ENCODE peak calls at places on chromosome 2, in four cellular contexts. L is colonic mucosa; M is fibroblast of lung; B is CD8-positive, alpha-beta T cell. S is an unnamed sample. For H3K27me3, the result is how much of the 10 kb centered on the place peaks cover.

GRCh38 chr2:5984946-5985345 is 292.8 kb downstream of the SOX11 start:
- DNase-seq in L (no peak), M (no peak), B (no peak), S (no peak)

GRCh38 chr2:70443078-70443465 is 110.6 kb downstream of the TGFA start:
- DNase-seq in L (no peak), M (no peak), B (no peak), S (no peak)

GRCh38 chr2:15791294-15791693 is 149.1 kb upstream of the MYCN start:
- DNase-seq in L (no peak), M (no peak), B (no peak), S (no peak)

GRCh38 chr2:225091336-225091735 is 49.1 kb upstream of the DOCK10 start:
- DNase-seq in L (no peak), M (peak), B (no peak), S (no peak)

GRCh38 chr2:172438741-172439508 is 11.5 kb downstream of the ITGA6 start:
- DNase-seq in L (peak), M (peak), B (no peak), S (no peak)

GRCh38 chr2:119463136-119463535 is 31.5 kb downstream of the TMEM37 start:
- DNase-seq in L (no peak), M (no peak), B (no peak), S (no peak)

GRCh38 chr2:158300394-158300793 is 156.2 kb downstream of the CCDC148 start:
- DNase-seq in L (no peak), M (no peak), B (no peak), S (no peak)

GRCh38 chr2:232937278-232937906 is 67.3 kb downstream of the SNORC start:
- DNase-seq in L (no peak), M (peak), B (no peak), S (no peak)

GRCh38 chr2:84077504-84077903 is 381.6 kb downstream of the SUCLG1 start:
- DNase-seq in L (peak), M (peak), B (no peak), S (no peak)

GRCh38 chr2:143581134-143581533 is 451.9 kb downstream of the ARHGAP15 start:
- DNase-seq in L (no peak), M (no peak), B (no peak), S (no peak)

GRCh38 chr2:239208470-239209180 is 192.2 kb downstream of the HDAC4 start:
- DNase-seq in L (no peak), M (no peak), B (no peak), S (no peak)

GRCh38 chr2:174535757-174536703 is 49.2 kb upstream of the GPR155 start:
- DNase-seq in L (no peak), M (no peak), B (no peak), S (peak)

GRCh38 chr2:101340141-101340541 is 31.6 kb upstream of the RNF149 start:
- DNase-seq in L (no peak), M (peak), B (no peak), S (peak)

GRCh38 chr2:205769879-205770278 is 87.6 kb downstream of the NRP2 start:
- DNase-seq in L (no peak), M (no peak), B (no peak), S (no peak)

GRCh38 chr2:233824373-233824772 is 30.0 kb downstream of the HJURP start:
- DNase-seq in L (no peak), M (no peak), B (no peak), S (no peak)

GRCh38 chr2:129813404-129813803 is 166.1 kb upstream of the RAB6C start:
- DNase-seq in L (no peak), M (no peak), B (no peak), S (no peak)

GRCh38 chr2:202976809-202977208 is 37.9 kb upstream of the NBEAL1 start:
- DNase-seq in L (no peak), M (no peak), B (no peak), S (no peak)

GRCh38 chr2:120893874-120894584 is 158.4 kb downstream of the GLI2 start:
- DNase-seq in L (no peak), M (no peak), B (no peak), S (no peak)

GRCh38 chr2:15222856-15223255 is 338.3 kb downstream of the NBAS start:
- DNase-seq in L (no peak), M (no peak), B (no peak), S (no peak)

GRCh38 chr2:147937744-147938349 is 82.7 kb downstream of the ORC4 start:
- DNase-seq in L (no peak), M (peak), B (no peak), S (peak)

GRCh38 chr2:19358242-19359020 is at the start of gene OSR1:
- DNase-seq in L (peak), M (peak), B (no peak), S (peak)

GRCh38 chr2:17804358-17804757 is 11.9 kb upstream of the MSGN1 start:
- DNase-seq in L (no peak), M (no peak), B (no peak), S (no peak)

GRCh38 chr2:217372794-217373193 is 512.9 kb upstream of the TNP1 start:
- DNase-seq in L (no peak), M (no peak), B (no peak), S (no peak)

GRCh38 chr2:68489282-68489681 is 21.9 kb downstream of the APLF start:
- DNase-seq in L (no peak), M (no peak), B (no peak), S (no peak)

GRCh38 chr2:212264227-212264626 is 274.4 kb downstream of the ERBB4 start:
- DNase-seq in L (no peak), M (no peak), B (no peak), S (no peak)

GRCh38 chr2:85790499-85790898 is 36.7 kb downstream of the ATOH8 start:
- DNase-seq in L (no peak), M (no peak), B (no peak), S (no peak)

GRCh38 chr2:146214394-146214929 is 1630.4 kb upstream of the ACVR2A start:
- DNase-seq in L (peak), M (peak), B (no peak), S (no peak)

GRCh38 chr2:10532631-10533101 is 84.5 kb upstream of the ODC1 start:
- DNase-seq in L (no peak), M (no peak), B (no peak), S (no peak)

GRCh38 chr2:1606421-1607235 is 137.7 kb downstream of the PXDN start:
- DNase-seq in L (no peak), M (peak), B (no peak), S (no peak)

GRCh38 chr2:1607971-1608688 is 136.2 kb downstream of the PXDN start:
- DNase-seq in L (no peak), M (no peak), B (no peak), S (no peak)

GRCh38 chr2:1605659-1606400 is 138.5 kb downstream of the PXDN start:
- DNase-seq in L (no peak), M (no peak), B (no peak), S (no peak)

GRCh38 chr2:1609040-1609439 is 135.3 kb downstream of the PXDN start:
- DNase-seq in L (no peak), M (no peak), B (no peak), S (no peak)

DNA sequence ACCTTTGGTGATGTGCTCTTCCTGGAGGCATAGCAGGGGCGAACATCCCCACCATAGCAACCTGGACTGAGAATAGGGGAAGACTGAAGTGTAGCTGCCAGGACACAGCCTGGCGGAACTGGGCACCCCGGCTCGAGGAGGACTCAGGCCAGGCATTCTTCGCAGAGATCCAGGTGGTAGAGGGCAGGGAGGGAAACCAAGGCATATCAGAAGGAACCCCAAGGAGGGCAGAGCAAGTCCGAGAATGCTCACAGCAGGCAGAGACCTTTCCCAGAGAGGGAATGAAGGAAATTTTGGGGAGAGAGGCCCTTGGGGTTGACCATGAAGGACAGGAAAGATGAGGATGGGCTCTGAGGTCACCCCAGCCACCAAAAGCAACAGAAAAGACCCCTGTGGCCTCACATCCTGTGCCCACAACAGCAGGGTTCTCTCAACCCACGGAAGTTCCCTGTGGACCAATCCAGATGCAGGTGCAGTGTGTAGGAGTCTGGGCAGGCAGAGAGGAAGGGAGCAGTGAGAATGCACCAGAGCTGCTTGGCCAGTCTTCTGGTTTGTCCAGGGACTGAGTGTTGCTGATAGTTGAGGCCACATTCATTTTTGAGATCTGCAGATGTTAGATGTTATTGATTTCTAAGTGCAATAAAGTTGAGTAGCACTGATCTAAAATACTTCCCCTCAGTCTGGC is 136.9 kb downstream of the PXDN start:
- DNase-seq in L (no peak), M (no peak), B (no peak), S (no peak)
- H3K27me3 ChIP-seq in L (under half), M (under half), B (under half), S (under half)

DNA sequence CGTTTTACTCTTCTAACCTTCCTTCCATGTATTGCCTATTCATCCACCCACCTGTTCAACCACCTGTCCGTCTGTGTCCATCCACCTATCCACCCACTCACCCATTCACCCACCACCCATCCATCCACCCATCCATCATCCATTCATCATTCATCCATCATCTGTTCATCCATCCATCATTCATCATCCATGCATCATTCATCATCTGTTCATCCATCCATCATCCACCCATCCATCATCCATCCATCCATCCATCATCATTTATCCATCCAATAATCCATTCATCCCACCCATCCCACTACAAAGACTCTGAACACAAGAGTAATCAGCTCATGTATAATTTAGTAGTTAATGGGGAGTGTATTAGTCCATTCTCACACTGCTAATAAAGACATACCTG is 78.0 kb downstream of the ACOXL start:
- DNase-seq in L (no peak), M (no peak), B (no peak), S (no peak)
- H3K27me3 ChIP-seq in L (under half), M (under half), B (under half), S (under half)

DNA sequence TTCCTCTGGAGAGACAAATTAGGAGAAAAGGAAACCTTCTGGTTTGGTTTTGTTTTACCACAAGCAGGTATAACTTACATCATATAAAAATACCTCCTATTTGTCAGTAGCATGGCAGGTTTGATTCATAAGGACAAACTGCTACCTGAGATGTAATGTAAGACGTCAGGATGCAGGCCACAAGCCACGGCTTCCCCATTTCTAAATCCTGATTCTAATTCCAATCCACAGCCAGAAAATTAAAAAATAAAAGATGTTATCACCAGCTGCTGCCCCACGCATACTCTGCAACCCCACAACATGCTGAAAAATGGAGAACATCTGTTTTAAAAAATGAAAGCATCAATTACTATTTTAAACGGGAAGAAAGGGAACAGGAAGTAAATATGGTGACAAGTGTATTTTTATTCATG is 197.6 kb downstream of the BCL11A start:
- DNase-seq in L (no peak), M (no peak), B (no peak), S (no peak)
- H3K27me3 ChIP-seq in L (under half), M (under half), B (under half), S (under half)

GRCh38 chr2:219526320-219527075 is 12.2 kb downstream of the ASIC4 start:
- DNase-seq in L (no peak), M (no peak), B (no peak), S (no peak)
- H3K27me3 ChIP-seq in L (under half), M (under half), B (under half), S (under half)

GRCh38 chr2:26598336-26599006 is 42.7 kb downstream of the CIB4 start:
- DNase-seq in L (no peak), M (no peak), B (no peak), S (no peak)
- H3K27me3 ChIP-seq in L (under half), M (under half), B (under half), S (under half)

S was measured in Caco-2.